ENCODE peak calls at places on chromosomes 16 and 17, in nine cellular contexts. One of them, this sample, is unnamed.

GRCh38 chr17:17171991-17172939 is 33.9 kb downstream of the PLD6 start:
- DNase-seq in WTC11: peak
- DNase-seq in cardiac muscle cell: no peak
- DNase-seq in NCI-H345: peak
- DNase-seq in NCI-H1105: no peak
- DNase-seq in Karpas-422: no peak
- DNase-seq in EL: no peak
- DNase-seq in AG09309: no peak
- DNase-seq in foreskin keratinocyte: no peak
- DNase-seq in this sample: no peak

GRCh38 chr17:34579979-34580684 is 750 bp downstream of the TMEM132E start:
- DNase-seq in Karpas-422: no peak
- DNase-seq in foreskin keratinocyte: no peak
- DNase-seq in NCI-H345: peak
- DNase-seq in AG09309: no peak
- DNase-seq in EL: peak
- DNase-seq in NCI-H1105: peak
- DNase-seq in cardiac muscle cell: peak
- DNase-seq in WTC11: peak
- DNase-seq in this sample: no peak

GRCh38 chr17:57915980-57916757 is 39.0 kb downstream of the CUEDC1 start:
- DNase-seq in Karpas-422: no peak
- DNase-seq in EL: no peak
- DNase-seq in WTC11: peak
- DNase-seq in foreskin keratinocyte: no peak
- DNase-seq in NCI-H1105: no peak
- DNase-seq in AG09309: no peak
- DNase-seq in NCI-H345: peak
- DNase-seq in cardiac muscle cell: no peak
- DNase-seq in this sample: no peak

GRCh38 chr17:34306466-34306865 is 12.8 kb upstream of the CCL8 start:
- DNase-seq in WTC11: peak
- DNase-seq in Karpas-422: no peak
- DNase-seq in NCI-H1105: no peak
- DNase-seq in NCI-H345: no peak
- DNase-seq in cardiac muscle cell: peak
- DNase-seq in AG09309: peak
- DNase-seq in EL: peak
- DNase-seq in foreskin keratinocyte: no peak
- DNase-seq in this sample: no peak

GRCh38 chr17:76714822-76715461 is 4.2 kb upstream of the MXRA7 start:
- DNase-seq in EL: peak
- DNase-seq in Karpas-422: peak
- DNase-seq in NCI-H345: peak
- DNase-seq in cardiac muscle cell: peak
- DNase-seq in WTC11: peak
- DNase-seq in NCI-H1105: peak
- DNase-seq in AG09309: no peak
- DNase-seq in foreskin keratinocyte: no peak
- DNase-seq in this sample: peak

GRCh38 chr16:19328364-19328763 is 42.8 kb downstream of the CLEC19A start:
- DNase-seq in foreskin keratinocyte: no peak
- DNase-seq in EL: no peak
- DNase-seq in cardiac muscle cell: no peak
- DNase-seq in AG09309: no peak
- DNase-seq in WTC11: no peak
- DNase-seq in NCI-H345: no peak
- DNase-seq in Karpas-422: no peak
- DNase-seq in NCI-H1105: no peak
- DNase-seq in this sample: no peak

GRCh38 chr16:31458073-31458834 is 1.0 kb upstream of the ARMC5 start:
- DNase-seq in NCI-H345: peak
- DNase-seq in Karpas-422: no peak
- DNase-seq in WTC11: peak
- DNase-seq in cardiac muscle cell: peak
- DNase-seq in NCI-H1105: peak
- DNase-seq in AG09309: no peak
- DNase-seq in foreskin keratinocyte: no peak
- DNase-seq in EL: peak
- DNase-seq in this sample: peak

GRCh38 chr16:86485746-86486145 is 24.6 kb upstream of the FOXF1 start:
- DNase-seq in EL: no peak
- DNase-seq in NCI-H1105: no peak
- DNase-seq in Karpas-422: no peak
- DNase-seq in cardiac muscle cell: no peak
- DNase-seq in WTC11: no peak
- DNase-seq in foreskin keratinocyte: no peak
- DNase-seq in NCI-H345: no peak
- DNase-seq in AG09309: no peak
- DNase-seq in this sample: no peak

GRCh38 chr17:61390479-61390791 is 9.2 kb upstream of the TBX2 start:
- DNase-seq in NCI-H1105: no peak
- DNase-seq in EL: no peak
- DNase-seq in foreskin keratinocyte: no peak
- DNase-seq in Karpas-422: no peak
- DNase-seq in AG09309: no peak
- DNase-seq in NCI-H345: no peak
- DNase-seq in WTC11: no peak
- DNase-seq in cardiac muscle cell: no peak
- DNase-seq in this sample: no peak

This sample was measured in activated CD4-positive, alpha-beta T cell treated with anti-CD3 and anti-CD28 coated beads for 1 hour.